ENCODE peak calls at places on chromosomes 11 and 22, in nine cellular contexts. M, W, C, Z, H, Q, P, U and A are unnamed samples.
A peak's percentile ranks its signal among the peaks of the same experiment; 100 is the strongest.

GRCh38 chr22:27391092-27391770 is 410.3 kb downstream of the MN1 start:
- DNase-seq in M (no peak), W (peak; percentile 62), C (no peak), Z (peak; percentile 23), H (no peak), Q (no peak), P (peak; percentile 63), U (no peak), A (no peak)

GRCh38 chr11:95150977-95151684 is 61.5 kb downstream of the ENDOD1 start:
- DNase-seq in M (peak; percentile 91), W (peak; percentile 94), C (peak; percentile 79), Z (peak; percentile 85), H (peak; percentile 98), Q (peak; percentile 91), P (peak; percentile 88), U (peak; percentile 92), A (no peak)

GRCh38 chr11:77151804-77152513 is 23.9 kb downstream of the MYO7A start:
- DNase-seq in M (no peak), W (peak; percentile 61), C (no peak), Z (no peak), H (no peak), Q (no peak), P (no peak), U (no peak), A (no peak)

GRCh38 chr22:39292002-39292401 is 27.4 kb downstream of the RPL3 start:
- DNase-seq in M (no peak), W (no peak), C (no peak), Z (peak; percentile 79), H (no peak), Q (no peak), P (no peak), U (no peak), A (no peak)

GRCh38 chr11:8201524-8202365 is 32.9 kb upstream of the RIC3 start:
- DNase-seq in M (no peak), W (no peak), C (no peak), Z (no peak), H (no peak), Q (no peak), P (no peak), U (no peak), A (no peak)

GRCh38 chr11:128766687-128767086 is 72.8 kb downstream of the FLI1 start:
- DNase-seq in M (no peak), W (peak; percentile 40), C (no peak), Z (no peak), H (no peak), Q (no peak), P (peak; percentile 44), U (no peak), A (no peak)

GRCh38 chr22:21714784-21715183 is 20.8 kb downstream of the YPEL1 start:
- DNase-seq in M (peak; percentile 78), W (peak; percentile 33), C (no peak), Z (no peak), H (no peak), Q (no peak), P (no peak), U (no peak), A (no peak)

GRCh38 chr11:119532551-119532950 is 109.6 kb upstream of the THY1 start:
- DNase-seq in M (no peak), W (no peak), C (no peak), Z (no peak), H (no peak), Q (no peak), P (no peak), U (no peak), A (no peak)

GRCh38 chr22:25564320-25564978 is at the start of gene GRK3:
- DNase-seq in M (peak; percentile 48), W (peak; percentile 9), C (peak; percentile 6), Z (peak; percentile 70), H (peak; percentile 76), Q (peak; percentile 55), P (peak; percentile 70), U (peak; percentile 77), A (no peak)

GRCh38 chr11:63609971-63610580 is 4.2 kb downstream of the PLAAT3 start:
- DNase-seq in M (no peak), W (no peak), C (no peak), Z (no peak), H (no peak), Q (peak; percentile 16), P (no peak), U (no peak), A (no peak)

GRCh38 chr11:110896358-110896757 is 184.1 kb upstream of the ARHGAP20 start:
- DNase-seq in M (no peak), W (peak; percentile 91), C (peak; percentile 52), Z (no peak), H (no peak), Q (no peak), P (no peak), U (no peak), A (no peak)

GRCh38 chr22:44133161-44133560 is 47.6 kb upstream of the PARVG start:
- DNase-seq in M (no peak), W (peak; percentile 36), C (no peak), Z (no peak), H (no peak), Q (no peak), P (no peak), U (no peak), A (no peak)

GRCh38 chr22:44338183-44338812 is 25.5 kb upstream of the SHISAL1 start:
- DNase-seq in M (no peak), W (no peak), C (no peak), Z (no peak), H (no peak), Q (peak; percentile 80), P (peak; percentile 33), U (no peak), A (no peak)

GRCh38 chr11:102453286-102453797 is 777 bp upstream of the TMEM123 start:
- DNase-seq in M (peak; percentile 44), W (no peak), C (no peak), Z (no peak), H (no peak), Q (no peak), P (peak; percentile 30), U (peak; percentile 39), A (no peak)

GRCh38 chr11:10500757-10501684 is 40.0 kb downstream of the RNF141 start:
- DNase-seq in M (no peak), W (no peak), C (no peak), Z (no peak), H (no peak), Q (no peak), P (no peak), U (no peak), A (no peak)

GRCh38 chr11:35583126-35583525 is 35.1 kb upstream of the FJX1 start:
- DNase-seq in M (no peak), W (peak; percentile 68), C (no peak), Z (no peak), H (no peak), Q (no peak), P (no peak), U (no peak), A (peak; percentile 72)

GRCh38 chr11:67571443-67571842 is 12.2 kb upstream of the GSTP1 start:
- DNase-seq in M (no peak), W (no peak), C (no peak), Z (no peak), H (no peak), Q (no peak), P (no peak), U (no peak), A (no peak)

DNA sequence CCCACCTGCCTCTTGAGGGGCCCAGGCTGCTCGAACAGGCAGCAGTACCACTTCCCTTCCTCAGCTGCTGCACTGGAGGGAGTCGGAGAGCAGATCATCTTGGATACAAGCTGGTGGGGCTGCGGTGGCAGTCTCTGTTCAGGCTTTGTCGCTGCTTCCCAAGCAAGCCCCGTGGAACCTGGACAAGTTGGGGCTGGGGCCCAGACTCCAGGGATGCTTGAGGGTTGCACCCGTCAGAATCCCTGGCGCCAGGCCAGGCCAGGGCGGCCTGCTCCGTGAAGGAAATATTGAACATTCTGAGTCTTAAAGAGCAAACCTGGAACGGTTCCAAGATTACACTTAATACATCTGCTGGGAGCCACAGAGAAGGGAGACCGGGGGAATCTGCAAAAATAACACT is 310.1 kb upstream of the SORL1-AS1 start:
- DNase-seq in M (peak; percentile 47), W (peak; percentile 75), C (no peak), Z (no peak), H (no peak), Q (no peak), P (peak; percentile 25), U (peak; percentile 23), A (no peak)
- TF ChIP-seq CTCF in M (no peak), W (peak; percentile 55), C (no peak), Z (no peak), H (no peak), Q (no peak), P (no peak), U (no peak), A (peak; percentile 14)

GRCh38 chr11:14973621-14974020 is 1.5 kb upstream of the CALCA start:
- DNase-seq in M (peak; percentile 23), W (peak; percentile 22), C (no peak), Z (no peak), H (no peak), Q (no peak), P (no peak), U (no peak), A (no peak)
- H3K4me3 ChIP-seq in M (no peak overlapping the region), W (no peak overlapping the region), C (no peak overlapping the region), Z (no peak overlapping the region), H (no peak overlapping the region), Q (peak overlapping the region; percentile 36), P (peak overlapping the region; percentile 58), U (no peak overlapping the region), A (no peak overlapping the region)

DNA sequence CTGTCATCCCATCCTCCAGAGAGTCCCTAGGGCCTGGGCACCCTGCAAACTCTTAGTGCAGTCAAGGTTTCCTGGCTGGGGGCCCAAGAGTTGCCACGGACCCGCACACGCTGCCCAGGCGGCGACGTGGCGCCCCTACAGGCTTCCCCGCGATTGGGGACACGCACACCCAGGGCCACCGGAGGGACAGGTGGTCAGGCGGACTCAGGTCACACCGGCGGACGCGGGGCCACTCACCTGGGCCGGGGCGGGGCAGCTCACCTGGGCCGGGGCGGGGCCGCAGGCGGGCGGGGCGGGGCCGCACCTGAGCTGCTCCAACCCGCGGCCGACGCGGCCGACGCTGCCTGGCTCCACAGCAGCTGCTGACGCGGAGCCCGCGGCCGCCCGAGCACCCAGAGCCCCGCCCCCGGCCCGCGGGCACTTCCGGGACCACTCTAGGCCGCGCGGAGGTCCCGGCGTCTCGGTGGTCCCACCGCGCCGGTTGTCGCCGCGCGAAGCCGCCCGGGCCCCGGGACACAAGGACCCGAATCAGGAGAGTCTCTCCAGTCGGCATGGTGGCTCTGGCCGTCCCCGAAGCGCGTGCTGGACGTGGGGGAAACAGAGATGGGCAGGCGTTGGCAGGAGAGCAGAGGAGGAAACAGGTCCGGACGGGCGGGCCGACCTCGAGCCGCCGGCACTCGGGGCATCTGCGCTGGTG is at the start of gene ZNF70:
- DNase-seq in M (peak; percentile 94), W (peak; percentile 79), C (no peak), Z (peak; percentile 91), H (peak; percentile 92), Q (peak; percentile 95), P (peak; percentile 86), U (peak; percentile 94), A (no peak)
- TF ChIP-seq CTCF in M (no peak), W (peak; percentile 30), C (peak; percentile 9), Z (peak; percentile 8), H (peak; percentile 61), Q (no peak), P (peak; percentile 44), U (peak; percentile 50), A (peak; percentile 37)

GRCh38 chr11:9380773-9381172 is 3.7 kb upstream of the IPO7 start:
- DNase-seq in M (peak; percentile 30), W (no peak), C (no peak), Z (no peak), H (no peak), Q (no peak), P (peak; percentile 39), U (no peak), A (no peak)

GRCh38 chr11:9384535-9385287 is at the start of gene IPO7:
- DNase-seq in M (peak; percentile 93), W (peak; percentile 95), C (peak; percentile 72), Z (peak; percentile 85), H (peak; percentile 93), Q (peak; percentile 90), P (peak; percentile 90), U (peak; percentile 94), A (no peak)

GRCh38 chr11:9379046-9379445 is 5.4 kb upstream of the IPO7 start:
- DNase-seq in M (no peak), W (no peak), C (no peak), Z (no peak), H (no peak), Q (no peak), P (no peak), U (no peak), A (no peak)
- H3K4me3 ChIP-seq in M (no peak overlapping the region), W (no peak overlapping the region), C (no peak overlapping the region), Z (no peak overlapping the region), H (no peak overlapping the region), Q (no peak overlapping the region), P (no peak overlapping the region), U (no peak overlapping the region), A (no peak overlapping the region)